ENCODE peak calls at places on chromosomes 5 and 9, in eight cellular contexts. C is upper lobe of left lung, H is body of pancreas, U is K562, A is HCT116, O is NB4, P is right lobe of liver, X is suprapubic skin. W is an unnamed sample.

GRCh38 chr5:133635051-133635450 is 22.7 kb upstream of the FSTL4 start:
- DNase-seq in U (no peak), P (no peak), O (no peak), C (no peak), A (no peak), X (no peak), H (no peak), W (no peak)

GRCh38 chr5:122093415-122093814 is 15.4 kb upstream of the LOX start:
- DNase-seq in X (no peak), C (no peak), O (no peak), H (no peak), U (no peak), P (no peak), A (no peak), W (no peak)

GRCh38 chr5:13957032-13957645 is 12.7 kb upstream of the DNAH5 start:
- DNase-seq in C (no peak), X (no peak), U (peak; percentile 40), H (no peak), O (peak; percentile 60), P (no peak), A (peak; percentile 41), W (no peak)

GRCh38 chr9:36903541-36904435 is 130.3 kb downstream of the PAX5 start:
- DNase-seq in X (no peak), C (no peak), A (peak; percentile 38), P (no peak), O (peak; percentile 63), H (peak; percentile 20), U (peak; percentile 62), W (no peak)

GRCh38 chr5:107242861-107243579 is 427.7 kb downstream of the EFNA5 start:
- DNase-seq in H (no peak), P (no peak), C (no peak), A (no peak), X (no peak), O (no peak), U (no peak), W (no peak)

GRCh38 chr5:104265531-104266130 is 703.0 kb upstream of the NUDT12 start:
- DNase-seq in P (no peak), A (no peak), C (no peak), X (no peak), O (no peak), H (no peak), U (no peak), W (no peak)

GRCh38 chr9:123085916-123086315 is 52.4 kb downstream of the GPR21 start:
- DNase-seq in C (no peak), X (no peak), U (no peak), A (no peak), O (no peak), H (no peak), P (no peak), W (no peak)

GRCh38 chr5:38500861-38501260 is 55.6 kb downstream of the LIFR start:
- DNase-seq in H (no peak), X (no peak), A (no peak), U (no peak), O (no peak), C (no peak), P (no peak), W (no peak)

GRCh38 chr9:26904070-26904469 is 11.5 kb upstream of the CAAP1 start:
- DNase-seq in P (no peak), C (no peak), O (no peak), H (no peak), A (no peak), X (no peak), U (no peak), W (no peak)

GRCh38 chr9:27460225-27461023 is 63.7 kb upstream of the IFNK start:
- DNase-seq in H (no peak), A (no peak), O (peak; percentile 68), X (no peak), U (no peak), P (no peak), C (no peak), W (no peak)

GRCh38 chr9:110116543-110116885 is 91.4 kb downstream of the C9orf152 start:
- DNase-seq in H (no peak), P (no peak), A (no peak), O (peak; percentile 16), X (no peak), U (no peak), C (no peak), W (no peak)

GRCh38 chr9:4106744-4107143 is 193.1 kb downstream of the GLIS3 start:
- DNase-seq in H (no peak), P (no peak), U (no peak), A (no peak), O (no peak), C (no peak), X (no peak), W (no peak)

GRCh38 chr9:38294561-38294960 is 97.9 kb upstream of the ALDH1B1 start:
- DNase-seq in A (no peak), C (no peak), O (no peak), H (no peak), U (no peak), P (no peak), X (no peak), W (no peak)

GRCh38 chr9:98108540-98109031 is 10.4 kb downstream of the TRIM14 start:
- DNase-seq in H (no peak), U (no peak), O (peak; percentile 39), C (no peak), P (no peak), A (no peak), X (peak; percentile 44), W (no peak)

GRCh38 chr9:35115680-35116538 is at the start of gene ATOSB:
- DNase-seq in H (peak; percentile 97), C (peak; percentile 99), X (peak; percentile 99), U (peak; percentile 84), P (peak; percentile 99), O (peak; percentile 99), A (peak; percentile 93), W (peak; percentile 99)

GRCh38 chr9:35116898-35117551 is 1.4 kb upstream of the ATOSB start:
- DNase-seq in A (peak; percentile 86), U (peak; percentile 72), P (peak; percentile 92), H (peak; percentile 92), X (peak; percentile 95), C (peak; percentile 60), O (peak; percentile 97), W (peak; percentile 96)

GRCh38 chr9:35116539-35116897 is 856 bp upstream of the ATOSB start:
- DNase-seq in U (no peak), H (no peak), O (no peak), P (no peak), A (no peak), C (no peak), X (no peak), W (no peak)

GRCh38 chr9:35114113-35114847 is 1.4 kb downstream of the ATOSB start:
- DNase-seq in C (no peak), X (peak; percentile 95), A (peak; percentile 51), P (peak; percentile 76), H (peak; percentile 45), U (peak; percentile 51), O (peak; percentile 99), W (peak; percentile 91)

GRCh38 chr9:35114921-35115341 is 731 bp downstream of the ATOSB start:
- DNase-seq in H (no peak), X (peak; percentile 87), C (no peak), A (no peak), P (peak; percentile 80), U (no peak), O (peak; percentile 100), W (peak; percentile 91)
- TF ChIP-seq POLR2A in H (peak; percentile 42), X (peak; percentile 12), C (peak; percentile 50), A (no peak), P (no peak), U (no peak), O (no peak), W (no peak)

GRCh38 chr9:137540536-137540935 is 9.7 kb downstream of the PNPLA7 start:
- DNase-seq in X (no peak), H (no peak), O (no peak), P (no peak), A (no peak), C (no peak), U (no peak), W (no peak)

GRCh38 chr9:137544176-137544755 is 5.9 kb downstream of the PNPLA7 start:
- DNase-seq in C (no peak), A (no peak), X (no peak), P (no peak), U (no peak), O (no peak), H (no peak), W (no peak)

GRCh38 chr9:137542486-137542885 is 7.7 kb downstream of the PNPLA7 start:
- DNase-seq in H (no peak), C (no peak), O (no peak), U (no peak), P (no peak), X (no peak), A (no peak), W (no peak)

GRCh38 chr9:137545123-137545522 is 5.1 kb downstream of the PNPLA7 start:
- DNase-seq in U (no peak), P (no peak), C (no peak), X (peak; percentile 86), O (no peak), A (no peak), H (no peak), W (no peak)

DNA sequence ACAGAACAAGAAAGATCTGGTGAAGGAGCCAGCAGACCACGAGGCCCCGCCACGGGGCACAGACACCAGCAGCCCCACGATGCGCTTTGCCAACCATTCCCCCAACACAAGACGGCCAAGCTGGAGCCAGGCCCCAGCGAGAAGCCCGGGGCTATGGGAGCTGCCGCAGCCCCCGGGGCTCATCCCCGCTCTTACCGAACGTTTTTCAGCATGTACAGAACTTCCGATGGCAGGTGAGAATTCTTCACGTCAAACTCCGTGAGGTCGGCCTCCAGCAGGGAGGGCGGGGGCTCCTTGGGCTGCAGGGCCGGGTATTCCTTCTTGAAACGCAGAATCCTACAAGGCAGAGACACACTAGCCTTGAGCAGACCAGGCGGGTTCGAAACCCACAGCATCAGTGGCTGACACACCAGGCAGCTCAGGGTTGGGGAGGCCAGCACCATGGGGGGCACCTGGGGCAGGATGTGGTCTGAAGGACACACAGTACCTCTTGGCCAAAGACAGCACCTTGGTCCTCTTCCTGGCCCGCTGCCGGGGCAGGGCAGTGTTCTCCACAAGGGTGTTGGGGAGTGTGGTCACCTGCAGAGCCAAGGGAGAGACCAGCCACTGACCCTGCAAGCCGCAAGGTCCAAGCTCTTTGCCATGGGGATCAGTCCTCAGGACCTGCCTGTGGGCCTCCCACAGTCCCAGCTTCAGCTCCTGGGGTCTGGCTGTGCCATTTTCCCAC is 6.8 kb downstream of the PNPLA7 start:
- DNase-seq in U (no peak), C (no peak), A (no peak), O (no peak), X (no peak), P (no peak), H (no peak), W (no peak)
- H3K4me3 ChIP-seq in U (no peak overlapping the region), C (no peak overlapping the region), A (no peak overlapping the region), O (no peak overlapping the region), X (no peak overlapping the region), P (no peak overlapping the region), H (no peak overlapping the region), W (no peak overlapping the region)

GRCh38 chr9:128892223-128892892 is 10.4 kb downstream of the LRRC8A start:
- DNase-seq in P (peak; percentile 75), O (peak; percentile 86), H (peak; percentile 71), X (peak; percentile 97), C (no peak), U (peak; percentile 55), A (no peak), W (peak; percentile 84)
- TF ChIP-seq POLR2A in P (no peak), O (no peak), H (peak; percentile 42), X (no peak), C (peak; percentile 26), U (no peak), A (no peak), W (no peak)

DNA sequence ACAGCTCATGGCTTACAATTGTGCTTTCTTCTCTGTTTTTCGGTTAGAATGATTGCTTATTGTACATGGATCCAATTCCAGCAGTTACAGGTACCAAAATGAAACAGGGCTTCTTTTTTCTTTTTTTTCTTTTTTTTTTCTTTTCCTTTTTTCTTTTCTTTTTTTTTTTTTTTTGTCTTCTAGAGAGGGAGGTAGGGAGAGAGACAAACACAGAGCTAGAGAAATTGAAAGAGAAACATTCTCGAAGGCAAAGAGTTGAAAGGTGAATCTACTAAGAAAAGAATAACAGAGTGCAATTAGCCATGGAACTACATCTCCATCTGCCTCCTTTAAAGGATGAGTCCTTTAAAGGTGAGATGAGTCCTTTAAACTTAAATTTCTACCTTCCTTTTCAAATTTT is 1.0 kb upstream of the EDIL3 start:
- DNase-seq in H (no peak), U (no peak), C (no peak), X (no peak), A (no peak), O (no peak), P (no peak), W (no peak)
- H3K4me3 ChIP-seq in H (no peak overlapping the region), U (no peak overlapping the region), C (no peak overlapping the region), X (no peak overlapping the region), A (no peak overlapping the region), O (no peak overlapping the region), P (no peak overlapping the region), W (no peak overlapping the region)

W was measured in spleen.